ENCODE peak calls at places on chromosomes 13 and 19, in ten cellular contexts. One of them, this sample, is unnamed.

GRCh38 chr13:23881408-23881785 is 7.8 kb downstream of the MIPEP start:
- DNase-seq in COR-L47: no peak
- DNase-seq in body of pancreas: no peak
- DNase-seq in activated gamma-delta T cell treated with Interleukin-2 at 50 U/mL for 16 hours: no peak
- DNase-seq in activated naive CD4-positive, alpha-beta T cell treated with anti-CD3 and anti-CD28 coated beads, Interleukin-2, amount 10 ng/mL, durations not matched to agents 7 days and 5 days: no peak
- DNase-seq in T1000: no peak
- DNase-seq in progenitor cell of endocrine pancreas: no peak
- DNase-seq in CD4-positive, alpha-beta T cell: no peak
- DNase-seq in NCI-H446: no peak
- DNase-seq in activated CD8-positive, alpha-beta memory T cell treated with anti-CD3 and anti-CD28 coated beads, Interleukin-2, amount 50 U/mL, for 48 hours: no peak
- DNase-seq in this sample: no peak

GRCh38 chr13:109131698-109132257 is 502.4 kb downstream of the MYO16 start:
- DNase-seq in COR-L47: no peak
- DNase-seq in body of pancreas: no peak
- DNase-seq in activated gamma-delta T cell treated with Interleukin-2 at 50 U/mL for 16 hours: no peak
- DNase-seq in activated naive CD4-positive, alpha-beta T cell treated with anti-CD3 and anti-CD28 coated beads, Interleukin-2, amount 10 ng/mL, durations not matched to agents 7 days and 5 days: no peak
- DNase-seq in T1000: no peak
- DNase-seq in progenitor cell of endocrine pancreas: no peak
- DNase-seq in CD4-positive, alpha-beta T cell: no peak
- DNase-seq in NCI-H446: no peak
- DNase-seq in activated CD8-positive, alpha-beta memory T cell treated with anti-CD3 and anti-CD28 coated beads, Interleukin-2, amount 50 U/mL, for 48 hours: no peak
- DNase-seq in this sample: no peak

GRCh38 chr13:110887242-110887954 is 27.5 kb downstream of the ANKRD10 start:
- DNase-seq in COR-L47: no peak
- DNase-seq in body of pancreas: no peak
- DNase-seq in activated gamma-delta T cell treated with Interleukin-2 at 50 U/mL for 16 hours: no peak
- DNase-seq in activated naive CD4-positive, alpha-beta T cell treated with anti-CD3 and anti-CD28 coated beads, Interleukin-2, amount 10 ng/mL, durations not matched to agents 7 days and 5 days: no peak
- DNase-seq in T1000: no peak
- DNase-seq in progenitor cell of endocrine pancreas: no peak
- DNase-seq in CD4-positive, alpha-beta T cell: no peak
- DNase-seq in NCI-H446: no peak
- DNase-seq in activated CD8-positive, alpha-beta memory T cell treated with anti-CD3 and anti-CD28 coated beads, Interleukin-2, amount 50 U/mL, for 48 hours: no peak
- DNase-seq in this sample: no peak

GRCh38 chr19:419721-420515 is 11.0 kb upstream of the C2CD4C start:
- DNase-seq in COR-L47: no peak
- DNase-seq in body of pancreas: peak; percentile 6
- DNase-seq in activated gamma-delta T cell treated with Interleukin-2 at 50 U/mL for 16 hours: no peak
- DNase-seq in activated naive CD4-positive, alpha-beta T cell treated with anti-CD3 and anti-CD28 coated beads, Interleukin-2, amount 10 ng/mL, durations not matched to agents 7 days and 5 days: no peak
- DNase-seq in T1000: no peak
- DNase-seq in progenitor cell of endocrine pancreas: no peak
- DNase-seq in CD4-positive, alpha-beta T cell: no peak
- DNase-seq in NCI-H446: no peak
- DNase-seq in activated CD8-positive, alpha-beta memory T cell treated with anti-CD3 and anti-CD28 coated beads, Interleukin-2, amount 50 U/mL, for 48 hours: no peak
- DNase-seq in this sample: no peak

GRCh38 chr13:112161441-112162301 is 94.7 kb downstream of the SOX1 start:
- DNase-seq in COR-L47: peak; percentile 69
- DNase-seq in body of pancreas: no peak
- DNase-seq in activated gamma-delta T cell treated with Interleukin-2 at 50 U/mL for 16 hours: no peak
- DNase-seq in activated naive CD4-positive, alpha-beta T cell treated with anti-CD3 and anti-CD28 coated beads, Interleukin-2, amount 10 ng/mL, durations not matched to agents 7 days and 5 days: no peak
- DNase-seq in T1000: no peak
- DNase-seq in progenitor cell of endocrine pancreas: no peak
- DNase-seq in CD4-positive, alpha-beta T cell: no peak
- DNase-seq in NCI-H446: no peak
- DNase-seq in activated CD8-positive, alpha-beta memory T cell treated with anti-CD3 and anti-CD28 coated beads, Interleukin-2, amount 50 U/mL, for 48 hours: no peak
- DNase-seq in this sample: no peak

GRCh38 chr13:70890289-70890688 is 782.0 kb upstream of the KLHL1 start:
- DNase-seq in COR-L47: no peak
- DNase-seq in body of pancreas: no peak
- DNase-seq in activated gamma-delta T cell treated with Interleukin-2 at 50 U/mL for 16 hours: no peak
- DNase-seq in activated naive CD4-positive, alpha-beta T cell treated with anti-CD3 and anti-CD28 coated beads, Interleukin-2, amount 10 ng/mL, durations not matched to agents 7 days and 5 days: no peak
- DNase-seq in T1000: no peak
- DNase-seq in progenitor cell of endocrine pancreas: no peak
- DNase-seq in CD4-positive, alpha-beta T cell: no peak
- DNase-seq in NCI-H446: no peak
- DNase-seq in activated CD8-positive, alpha-beta memory T cell treated with anti-CD3 and anti-CD28 coated beads, Interleukin-2, amount 50 U/mL, for 48 hours: no peak
- DNase-seq in this sample: no peak

GRCh38 chr13:105937451-105937850 is 598.0 kb downstream of the EFNB2 start:
- DNase-seq in COR-L47: no peak
- DNase-seq in body of pancreas: no peak
- DNase-seq in activated gamma-delta T cell treated with Interleukin-2 at 50 U/mL for 16 hours: no peak
- DNase-seq in activated naive CD4-positive, alpha-beta T cell treated with anti-CD3 and anti-CD28 coated beads, Interleukin-2, amount 10 ng/mL, durations not matched to agents 7 days and 5 days: no peak
- DNase-seq in T1000: peak; percentile 18
- DNase-seq in progenitor cell of endocrine pancreas: no peak
- DNase-seq in CD4-positive, alpha-beta T cell: no peak
- DNase-seq in NCI-H446: peak; percentile 12
- DNase-seq in activated CD8-positive, alpha-beta memory T cell treated with anti-CD3 and anti-CD28 coated beads, Interleukin-2, amount 50 U/mL, for 48 hours: no peak
- DNase-seq in this sample: no peak

GRCh38 chr19:50896591-50897190 is 14.5 kb downstream of the KLK4 start:
- DNase-seq in COR-L47: no peak
- DNase-seq in body of pancreas: peak; percentile 75
- DNase-seq in activated gamma-delta T cell treated with Interleukin-2 at 50 U/mL for 16 hours: no peak
- DNase-seq in activated naive CD4-positive, alpha-beta T cell treated with anti-CD3 and anti-CD28 coated beads, Interleukin-2, amount 10 ng/mL, durations not matched to agents 7 days and 5 days: no peak
- DNase-seq in T1000: no peak
- DNase-seq in progenitor cell of endocrine pancreas: no peak
- DNase-seq in CD4-positive, alpha-beta T cell: no peak
- DNase-seq in NCI-H446: no peak
- DNase-seq in activated CD8-positive, alpha-beta memory T cell treated with anti-CD3 and anti-CD28 coated beads, Interleukin-2, amount 50 U/mL, for 48 hours: no peak
- DNase-seq in this sample: peak; percentile 82

GRCh38 chr13:22325761-22326160 is 654.9 kb downstream of the FGF9 start:
- DNase-seq in COR-L47: no peak
- DNase-seq in body of pancreas: no peak
- DNase-seq in activated gamma-delta T cell treated with Interleukin-2 at 50 U/mL for 16 hours: no peak
- DNase-seq in activated naive CD4-positive, alpha-beta T cell treated with anti-CD3 and anti-CD28 coated beads, Interleukin-2, amount 10 ng/mL, durations not matched to agents 7 days and 5 days: no peak
- DNase-seq in T1000: no peak
- DNase-seq in progenitor cell of endocrine pancreas: no peak
- DNase-seq in CD4-positive, alpha-beta T cell: no peak
- DNase-seq in NCI-H446: no peak
- DNase-seq in activated CD8-positive, alpha-beta memory T cell treated with anti-CD3 and anti-CD28 coated beads, Interleukin-2, amount 50 U/mL, for 48 hours: no peak
- DNase-seq in this sample: no peak

GRCh38 chr19:12982648-12983047 is 12.6 kb upstream of the NFIX start:
- DNase-seq in COR-L47: no peak
- DNase-seq in body of pancreas: no peak
- DNase-seq in activated gamma-delta T cell treated with Interleukin-2 at 50 U/mL for 16 hours: no peak
- DNase-seq in activated naive CD4-positive, alpha-beta T cell treated with anti-CD3 and anti-CD28 coated beads, Interleukin-2, amount 10 ng/mL, durations not matched to agents 7 days and 5 days: no peak
- DNase-seq in T1000: no peak
- DNase-seq in progenitor cell of endocrine pancreas: no peak
- DNase-seq in CD4-positive, alpha-beta T cell: no peak
- DNase-seq in NCI-H446: no peak
- DNase-seq in activated CD8-positive, alpha-beta memory T cell treated with anti-CD3 and anti-CD28 coated beads, Interleukin-2, amount 50 U/mL, for 48 hours: no peak
- DNase-seq in this sample: no peak

GRCh38 chr13:97439196-97439595 is 5.2 kb downstream of the RAP2A start:
- DNase-seq in COR-L47: no peak
- DNase-seq in body of pancreas: no peak
- DNase-seq in activated gamma-delta T cell treated with Interleukin-2 at 50 U/mL for 16 hours: no peak
- DNase-seq in activated naive CD4-positive, alpha-beta T cell treated with anti-CD3 and anti-CD28 coated beads, Interleukin-2, amount 10 ng/mL, durations not matched to agents 7 days and 5 days: no peak
- DNase-seq in T1000: no peak
- DNase-seq in progenitor cell of endocrine pancreas: no peak
- DNase-seq in CD4-positive, alpha-beta T cell: no peak
- DNase-seq in NCI-H446: no peak
- DNase-seq in activated CD8-positive, alpha-beta memory T cell treated with anti-CD3 and anti-CD28 coated beads, Interleukin-2, amount 50 U/mL, for 48 hours: no peak
- DNase-seq in this sample: no peak

GRCh38 chr13:77343841-77344240 is 16.9 kb upstream of the MYCBP2 start:
- DNase-seq in COR-L47: no peak
- DNase-seq in body of pancreas: no peak
- DNase-seq in activated gamma-delta T cell treated with Interleukin-2 at 50 U/mL for 16 hours: no peak
- DNase-seq in activated naive CD4-positive, alpha-beta T cell treated with anti-CD3 and anti-CD28 coated beads, Interleukin-2, amount 10 ng/mL, durations not matched to agents 7 days and 5 days: no peak
- DNase-seq in T1000: no peak
- DNase-seq in progenitor cell of endocrine pancreas: no peak
- DNase-seq in CD4-positive, alpha-beta T cell: no peak
- DNase-seq in NCI-H446: no peak
- DNase-seq in activated CD8-positive, alpha-beta memory T cell treated with anti-CD3 and anti-CD28 coated beads, Interleukin-2, amount 50 U/mL, for 48 hours: no peak
- DNase-seq in this sample: no peak

GRCh38 chr19:5903054-5903501 is 512 bp downstream of the NDUFA11 start:
- DNase-seq in COR-L47: no peak
- DNase-seq in body of pancreas: no peak
- DNase-seq in activated gamma-delta T cell treated with Interleukin-2 at 50 U/mL for 16 hours: no peak
- DNase-seq in activated naive CD4-positive, alpha-beta T cell treated with anti-CD3 and anti-CD28 coated beads, Interleukin-2, amount 10 ng/mL, durations not matched to agents 7 days and 5 days: peak; percentile 25
- DNase-seq in T1000: no peak
- DNase-seq in progenitor cell of endocrine pancreas: no peak
- DNase-seq in CD4-positive, alpha-beta T cell: no peak
- DNase-seq in NCI-H446: no peak
- DNase-seq in activated CD8-positive, alpha-beta memory T cell treated with anti-CD3 and anti-CD28 coated beads, Interleukin-2, amount 50 U/mL, for 48 hours: no peak
- DNase-seq in this sample: no peak

GRCh38 chr13:29497137-29497654 is 98.3 kb downstream of the SLC7A1 start:
- DNase-seq in COR-L47: no peak
- DNase-seq in body of pancreas: peak; percentile 47
- DNase-seq in activated gamma-delta T cell treated with Interleukin-2 at 50 U/mL for 16 hours: no peak
- DNase-seq in activated naive CD4-positive, alpha-beta T cell treated with anti-CD3 and anti-CD28 coated beads, Interleukin-2, amount 10 ng/mL, durations not matched to agents 7 days and 5 days: no peak
- DNase-seq in T1000: no peak
- DNase-seq in progenitor cell of endocrine pancreas: no peak
- DNase-seq in CD4-positive, alpha-beta T cell: no peak
- DNase-seq in NCI-H446: no peak
- DNase-seq in activated CD8-positive, alpha-beta memory T cell treated with anti-CD3 and anti-CD28 coated beads, Interleukin-2, amount 50 U/mL, for 48 hours: peak; percentile 35
- DNase-seq in this sample: no peak

GRCh38 chr19:34495416-34495815 is 13.9 kb downstream of the WTIP start:
- DNase-seq in COR-L47: no peak
- DNase-seq in body of pancreas: no peak
- DNase-seq in activated gamma-delta T cell treated with Interleukin-2 at 50 U/mL for 16 hours: no peak
- DNase-seq in activated naive CD4-positive, alpha-beta T cell treated with anti-CD3 and anti-CD28 coated beads, Interleukin-2, amount 10 ng/mL, durations not matched to agents 7 days and 5 days: no peak
- DNase-seq in T1000: no peak
- DNase-seq in progenitor cell of endocrine pancreas: no peak
- DNase-seq in CD4-positive, alpha-beta T cell: no peak
- DNase-seq in NCI-H446: no peak
- DNase-seq in activated CD8-positive, alpha-beta memory T cell treated with anti-CD3 and anti-CD28 coated beads, Interleukin-2, amount 50 U/mL, for 48 hours: no peak
- DNase-seq in this sample: no peak

GRCh38 chr19:52785506-52785905 is 1.1 kb downstream of the ZNF600 start:
- DNase-seq in COR-L47: no peak
- DNase-seq in body of pancreas: no peak
- DNase-seq in activated gamma-delta T cell treated with Interleukin-2 at 50 U/mL for 16 hours: no peak
- DNase-seq in activated naive CD4-positive, alpha-beta T cell treated with anti-CD3 and anti-CD28 coated beads, Interleukin-2, amount 10 ng/mL, durations not matched to agents 7 days and 5 days: no peak
- DNase-seq in T1000: no peak
- DNase-seq in progenitor cell of endocrine pancreas: no peak
- DNase-seq in CD4-positive, alpha-beta T cell: no peak
- DNase-seq in NCI-H446: no peak
- DNase-seq in activated CD8-positive, alpha-beta memory T cell treated with anti-CD3 and anti-CD28 coated beads, Interleukin-2, amount 50 U/mL, for 48 hours: no peak
- DNase-seq in this sample: no peak

GRCh38 chr13:21837841-21838551 is 167.1 kb downstream of the FGF9 start:
- DNase-seq in COR-L47: no peak
- DNase-seq in body of pancreas: no peak
- DNase-seq in activated gamma-delta T cell treated with Interleukin-2 at 50 U/mL for 16 hours: no peak
- DNase-seq in activated naive CD4-positive, alpha-beta T cell treated with anti-CD3 and anti-CD28 coated beads, Interleukin-2, amount 10 ng/mL, durations not matched to agents 7 days and 5 days: no peak
- DNase-seq in T1000: no peak
- DNase-seq in progenitor cell of endocrine pancreas: no peak
- DNase-seq in CD4-positive, alpha-beta T cell: no peak
- DNase-seq in NCI-H446: no peak
- DNase-seq in activated CD8-positive, alpha-beta memory T cell treated with anti-CD3 and anti-CD28 coated beads, Interleukin-2, amount 50 U/mL, for 48 hours: no peak
- DNase-seq in this sample: no peak

GRCh38 chr13:29758591-29759114 is 91.8 kb downstream of the UBL3 start:
- DNase-seq in COR-L47: no peak
- DNase-seq in body of pancreas: no peak
- DNase-seq in activated gamma-delta T cell treated with Interleukin-2 at 50 U/mL for 16 hours: peak; percentile 12
- DNase-seq in activated naive CD4-positive, alpha-beta T cell treated with anti-CD3 and anti-CD28 coated beads, Interleukin-2, amount 10 ng/mL, durations not matched to agents 7 days and 5 days: peak; percentile 41
- DNase-seq in T1000: peak; percentile 49
- DNase-seq in progenitor cell of endocrine pancreas: no peak
- DNase-seq in CD4-positive, alpha-beta T cell: peak; percentile 46
- DNase-seq in NCI-H446: no peak
- DNase-seq in activated CD8-positive, alpha-beta memory T cell treated with anti-CD3 and anti-CD28 coated beads, Interleukin-2, amount 50 U/mL, for 48 hours: peak; percentile 77
- DNase-seq in this sample: no peak

GRCh38 chr19:3060852-3061182 is 1.5 kb downstream of the TLE5 start:
- DNase-seq in COR-L47: no peak
- DNase-seq in body of pancreas: no peak
- DNase-seq in activated gamma-delta T cell treated with Interleukin-2 at 50 U/mL for 16 hours: no peak
- DNase-seq in activated naive CD4-positive, alpha-beta T cell treated with anti-CD3 and anti-CD28 coated beads, Interleukin-2, amount 10 ng/mL, durations not matched to agents 7 days and 5 days: no peak
- DNase-seq in T1000: no peak
- DNase-seq in progenitor cell of endocrine pancreas: no peak
- DNase-seq in CD4-positive, alpha-beta T cell: no peak
- DNase-seq in NCI-H446: no peak
- DNase-seq in activated CD8-positive, alpha-beta memory T cell treated with anti-CD3 and anti-CD28 coated beads, Interleukin-2, amount 50 U/mL, for 48 hours: no peak
- DNase-seq in this sample: no peak

GRCh38 chr19:34503546-34504272 is 22.2 kb downstream of the WTIP start:
- DNase-seq in COR-L47: no peak
- DNase-seq in body of pancreas: no peak
- DNase-seq in activated gamma-delta T cell treated with Interleukin-2 at 50 U/mL for 16 hours: no peak
- DNase-seq in activated naive CD4-positive, alpha-beta T cell treated with anti-CD3 and anti-CD28 coated beads, Interleukin-2, amount 10 ng/mL, durations not matched to agents 7 days and 5 days: no peak
- DNase-seq in T1000: no peak
- DNase-seq in progenitor cell of endocrine pancreas: no peak
- DNase-seq in CD4-positive, alpha-beta T cell: no peak
- DNase-seq in NCI-H446: no peak
- DNase-seq in activated CD8-positive, alpha-beta memory T cell treated with anti-CD3 and anti-CD28 coated beads, Interleukin-2, amount 50 U/mL, for 48 hours: no peak
- DNase-seq in this sample: no peak